ENCODE peak calls at places on chromosomes 5 and 9, in five cellular contexts. W is uterus, R is psoas muscle, T is PC-3, A is OCI-LY7. J is an unnamed sample. For H3K4me1, the result is how much of the 10 kb centered on the place peaks cover.

GRCh38 chr5:69276422-69277174 is 41.9 kb downstream of the CDK7 start:
- DNase-seq in A (no peak), R (no peak), T (peak), W (no peak), J (no peak)

GRCh38 chr9:86783884-86784283 is 163.4 kb downstream of the GAS1 start:
- DNase-seq in T (no peak), R (no peak), W (no peak), A (no peak), J (no peak)

GRCh38 chr9:130530932-130531331 is 48.4 kb upstream of the FUBP3 start:
- DNase-seq in W (no peak), R (peak), A (no peak), T (peak), J (no peak)

GRCh38 chr5:90056911-90057705 is 352.4 kb downstream of the CETN3 start:
- DNase-seq in W (no peak), T (no peak), R (no peak), A (no peak), J (no peak)

GRCh38 chr5:68542207-68542606 is 326.7 kb downstream of the PIK3R1 start:
- DNase-seq in T (no peak), W (no peak), R (no peak), A (no peak), J (no peak)

GRCh38 chr5:167643616-167644015 is 647.8 kb upstream of the WWC1 start:
- DNase-seq in A (no peak), W (no peak), T (no peak), R (no peak), J (no peak)

GRCh38 chr5:82374637-82375036 is 96.5 kb upstream of the RPS23 start:
- DNase-seq in R (no peak), W (no peak), A (no peak), T (no peak), J (no peak)

GRCh38 chr9:112921549-112921948 is 30.9 kb upstream of the SLC46A2 start:
- DNase-seq in R (no peak), A (peak), T (peak), W (no peak), J (no peak)

GRCh38 chr9:124108216-124108615 is 96.6 kb downstream of the LHX2 start:
- DNase-seq in T (no peak), R (no peak), W (no peak), A (no peak), J (no peak)

GRCh38 chr9:36163049-36163839 is 5.9 kb upstream of the CCIN start:
- DNase-seq in R (peak), W (peak), T (no peak), A (no peak), J (no peak)

GRCh38 chr5:26388946-26389345 is 649.4 kb downstream of the CDH9 start:
- DNase-seq in A (no peak), R (no peak), T (peak), W (no peak), J (no peak)

GRCh38 chr5:125826214-125826613 is 597.0 kb upstream of the GRAMD2B start:
- DNase-seq in T (no peak), A (no peak), R (no peak), W (no peak), J (no peak)

GRCh38 chr5:65682148-65682547 is 39.8 kb downstream of the SGTB start:
- DNase-seq in A (no peak), R (no peak), W (no peak), T (no peak), J (no peak)

GRCh38 chr9:135787776-135788575 is 86.0 kb downstream of the KCNT1 start:
- DNase-seq in A (no peak), R (no peak), W (no peak), T (no peak), J (no peak)

GRCh38 chr5:120767171-120767820 is 303.2 kb downstream of the PRR16 start:
- DNase-seq in W (no peak), R (no peak), A (no peak), T (peak), J (no peak)

GRCh38 chr5:135315394-135315793 is 83.6 kb downstream of the MACROH2A1 start:
- DNase-seq in W (no peak), T (no peak), A (no peak), R (no peak), J (no peak)

GRCh38 chr9:94768766-94769165 is 42.3 kb downstream of the AOPEP start:
- DNase-seq in A (no peak), W (no peak), T (no peak), R (no peak), J (no peak)

GRCh38 chr5:126454081-126454480 is 30.9 kb downstream of the GRAMD2B start:
- DNase-seq in R (peak), A (no peak), T (no peak), W (no peak), J (no peak)

GRCh38 chr5:57725628-57726504 is 243.3 kb upstream of the ACTBL2 start:
- DNase-seq in T (no peak), R (no peak), A (no peak), W (no peak), J (no peak)

GRCh38 chr9:35476596-35476995 is 13.3 kb upstream of the RUSC2 start:
- DNase-seq in A (no peak), T (no peak), R (no peak), W (no peak), J (no peak)

GRCh38 chr5:149616727-149617284 is 35.5 kb downstream of the ARHGEF37 start:
- DNase-seq in R (no peak), W (no peak), A (no peak), T (no peak), J (no peak)

GRCh38 chr5:175652741-175653663 is 4.9 kb upstream of the HRH2 start:
- DNase-seq in W (no peak), T (no peak), R (no peak), A (no peak), J (no peak)

GRCh38 chr5:62268239-62268638 is 37.8 kb upstream of the KIF2A start:
- DNase-seq in W (no peak), T (peak), R (no peak), A (no peak), J (no peak)

GRCh38 chr9:75228893-75229292 is 140.6 kb downstream of the OSTF1 start:
- DNase-seq in T (no peak), R (no peak), A (no peak), W (no peak), J (no peak)

GRCh38 chr9:124297553-124297905 is 39.8 kb downstream of the NEK6 start:
- DNase-seq in A (no peak), T (peak), R (peak), W (peak), J (peak)

GRCh38 chr9:75850459-75851200 is 39.8 kb upstream of the PCSK5 start:
- DNase-seq in A (no peak), T (no peak), W (no peak), R (no peak), J (no peak)

GRCh38 chr9:135582966-135583685 is 21.6 kb downstream of the PAEP start:
- DNase-seq in A (no peak), R (no peak), T (no peak), W (no peak), J (no peak)

GRCh38 chr5:40001796-40002195 is 577.0 kb upstream of the DAB2 start:
- DNase-seq in A (no peak), R (no peak), T (no peak), W (no peak), J (no peak)
- H3K27ac ChIP-seq in A (no peak), R (no peak), T (no peak), W (no peak), J (no peak)

GRCh38 chr5:109701252-109701651 is 11.5 kb downstream of the MAN2A1 start:
- DNase-seq in R (no peak), A (no peak), W (no peak), T (peak), J (no peak)

GRCh38 chr5:109703827-109704226 is 14.1 kb downstream of the MAN2A1 start:
- DNase-seq in W (no peak), R (no peak), T (no peak), A (no peak), J (no peak)

GRCh38 chr5:109704255-109704952 is 14.7 kb downstream of the MAN2A1 start:
- DNase-seq in A (no peak), T (no peak), R (no peak), W (no peak), J (no peak)

GRCh38 chr5:109701779-109702178 is 12.1 kb downstream of the MAN2A1 start:
- DNase-seq in W (no peak), R (no peak), A (no peak), T (no peak), J (no peak)

GRCh38 chr5:109703165-109703564 is 13.4 kb downstream of the MAN2A1 start:
- DNase-seq in W (no peak), A (no peak), R (no peak), T (no peak), J (no peak)
- H3K4me1 ChIP-seq in W (under half), A (under half), R (half or more), T (under half), J (under half)

GRCh38 chr9:84136119-84136868 is 155.7 kb downstream of the RMI1 start:
- DNase-seq in R (no peak), T (peak), A (no peak), W (no peak), J (no peak)
- H3K27ac ChIP-seq in R (no peak), T (peak), A (no peak), W (no peak), J (no peak)

GRCh38 chr9:134342746-134343115 is 16.5 kb downstream of the RXRA start:
- DNase-seq in T (no peak), R (no peak), W (no peak), A (no peak), J (no peak)

GRCh38 chr9:134344068-134344820 is 18.0 kb downstream of the RXRA start:
- DNase-seq in R (peak), W (no peak), T (no peak), A (no peak), J (no peak)

GRCh38 chr9:134341929-134342745 is 15.9 kb downstream of the RXRA start:
- DNase-seq in A (no peak), T (no peak), W (no peak), R (no peak), J (no peak)

GRCh38 chr9:134344821-134345310 is 18.6 kb downstream of the RXRA start:
- DNase-seq in W (no peak), A (no peak), T (no peak), R (no peak), J (no peak)

GRCh38 chr9:134343637-134344036 is 17.4 kb downstream of the RXRA start:
- DNase-seq in R (peak), A (no peak), T (no peak), W (no peak), J (no peak)
- H3K4me1 ChIP-seq in R (half or more), A (under half), T (under half), W (half or more), J (under half)

GRCh38 chr9:110672873-110673508 is 4.4 kb downstream of the MUSK start:
- DNase-seq in A (no peak), W (no peak), T (peak), R (no peak), J (no peak)

GRCh38 chr9:110671849-110672248 is 3.3 kb downstream of the MUSK start:
- DNase-seq in A (no peak), T (peak), W (no peak), R (no peak), J (no peak)

GRCh38 chr9:110669439-110669838 is 848 bp downstream of the MUSK start:
- DNase-seq in R (no peak), T (peak), W (no peak), A (no peak), J (no peak)

DNA sequence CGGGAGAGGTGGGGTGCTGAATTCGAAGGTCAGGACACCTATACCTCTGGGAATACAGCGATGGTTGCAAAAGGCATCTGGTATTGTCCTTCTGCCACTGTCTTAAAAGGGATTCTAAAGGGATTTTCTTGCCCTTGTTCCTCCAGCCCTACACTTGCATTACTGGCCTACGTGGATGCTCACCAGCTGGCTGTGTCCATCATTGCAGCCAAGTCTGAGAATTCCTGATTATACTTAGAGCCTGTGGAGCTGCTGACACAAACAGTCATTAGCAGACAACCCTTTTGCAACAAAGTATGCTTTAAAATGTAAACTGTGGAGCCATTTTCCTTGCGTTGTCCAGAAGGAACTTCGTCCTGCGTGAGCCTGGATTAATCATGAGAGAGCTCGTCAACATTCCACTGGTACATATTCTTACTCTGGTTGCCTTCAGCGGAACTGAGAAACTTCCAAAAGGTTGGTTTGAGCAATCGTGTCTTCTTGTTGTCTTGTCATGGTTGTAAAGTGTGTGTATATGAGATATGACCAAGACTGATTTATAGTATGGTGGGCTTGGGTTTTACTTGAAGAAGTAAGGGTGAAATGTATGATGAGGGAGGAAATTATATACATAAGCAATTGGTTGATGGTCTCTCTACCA is at the start of gene MUSK:
- DNase-seq in R (no peak), T (no peak), W (no peak), A (no peak), J (no peak)
- H3K27ac ChIP-seq in R (peak), T (peak), W (no peak), A (no peak), J (no peak)

J was measured in Panc1.